ENCODE peak calls at places on chromosomes 2 and 18, in five cellular contexts. One of them, this sample, is unnamed. For H3K4me1, the result is how much of the 10 kb centered on the place peaks cover.

GRCh38 chr18:10312316-10313015 is 142.0 kb upstream of the APCDD1 start:
- DNase-seq in H1: no peak
- DNase-seq in stomach: no peak
- DNase-seq in GM23338: no peak
- DNase-seq in spleen: no peak
- DNase-seq in this sample: no peak

GRCh38 chr2:100603414-100603813 is 40.6 kb downstream of the PDCL3 start:
- DNase-seq in H1: no peak
- DNase-seq in stomach: no peak
- DNase-seq in GM23338: no peak
- DNase-seq in spleen: no peak
- DNase-seq in this sample: no peak

GRCh38 chr2:29920631-29921559 is 491 bp downstream of the ALK start:
- DNase-seq in H1: no peak
- DNase-seq in stomach: no peak
- DNase-seq in GM23338: peak
- DNase-seq in spleen: no peak
- DNase-seq in this sample: no peak

GRCh38 chr18:49473721-49474120 is 13.3 kb upstream of the DYM start:
- DNase-seq in H1: no peak
- DNase-seq in stomach: no peak
- DNase-seq in GM23338: no peak
- DNase-seq in spleen: no peak
- DNase-seq in this sample: no peak

GRCh38 chr18:11980148-11980554 is 1.2 kb upstream of the IMPA2 start:
- DNase-seq in H1: no peak
- DNase-seq in stomach: no peak
- DNase-seq in GM23338: no peak
- DNase-seq in spleen: no peak
- DNase-seq in this sample: no peak

GRCh38 chr2:240785424-240786335 is 34.3 kb downstream of the KIF1A start:
- DNase-seq in H1: no peak
- DNase-seq in stomach: no peak
- DNase-seq in GM23338: no peak
- DNase-seq in spleen: peak
- DNase-seq in this sample: no peak

GRCh38 chr2:240629968-240630770 is 4.9 kb downstream of the GPR35 start:
- DNase-seq in H1: no peak
- DNase-seq in stomach: no peak
- DNase-seq in GM23338: no peak
- DNase-seq in spleen: peak
- DNase-seq in this sample: no peak

GRCh38 chr18:52237551-52237950 is 102.4 kb upstream of the DCC start:
- DNase-seq in H1: no peak
- DNase-seq in stomach: no peak
- DNase-seq in GM23338: no peak
- DNase-seq in spleen: no peak
- DNase-seq in this sample: no peak

GRCh38 chr2:177028296-177028695 is 184.3 kb upstream of the HNRNPA3 start:
- DNase-seq in H1: no peak
- DNase-seq in stomach: no peak
- DNase-seq in GM23338: peak
- DNase-seq in spleen: no peak
- DNase-seq in this sample: no peak

GRCh38 chr2:127576433-127577207 is 41.1 kb downstream of the MYO7B start:
- DNase-seq in H1: no peak
- DNase-seq in stomach: peak
- DNase-seq in GM23338: peak
- DNase-seq in spleen: peak
- DNase-seq in this sample: peak

GRCh38 chr18:5424903-5425302 is 118.9 kb downstream of the EPB41L3 start:
- DNase-seq in H1: no peak
- DNase-seq in stomach: no peak
- DNase-seq in GM23338: peak
- DNase-seq in spleen: no peak
- DNase-seq in this sample: no peak

GRCh38 chr2:8115966-8116365 is 565.9 kb upstream of the ID2 start:
- DNase-seq in H1: no peak
- DNase-seq in stomach: no peak
- DNase-seq in GM23338: no peak
- DNase-seq in spleen: no peak
- DNase-seq in this sample: no peak

GRCh38 chr2:236608710-236609109 is 39.1 kb downstream of the ACKR3 start:
- DNase-seq in H1: no peak
- DNase-seq in stomach: no peak
- DNase-seq in GM23338: no peak
- DNase-seq in spleen: no peak
- DNase-seq in this sample: no peak

GRCh38 chr2:55901322-55901721 is 22.3 kb downstream of the EFEMP1 start:
- DNase-seq in H1: no peak
- DNase-seq in stomach: no peak
- DNase-seq in GM23338: no peak
- DNase-seq in spleen: no peak
- DNase-seq in this sample: no peak

GRCh38 chr2:164186596-164186995 is 434.7 kb downstream of the GRB14 start:
- DNase-seq in H1: no peak
- DNase-seq in stomach: no peak
- DNase-seq in GM23338: no peak
- DNase-seq in spleen: no peak
- DNase-seq in this sample: no peak

GRCh38 chr18:23239885-23240608 is 104.8 kb downstream of the CABLES1 start:
- DNase-seq in H1: no peak
- DNase-seq in stomach: no peak
- DNase-seq in GM23338: no peak
- DNase-seq in spleen: no peak
- DNase-seq in this sample: no peak

GRCh38 chr18:70501358-70501757 is 212.5 kb downstream of the SOCS6 start:
- DNase-seq in H1: no peak
- DNase-seq in stomach: no peak
- DNase-seq in GM23338: no peak
- DNase-seq in spleen: no peak
- DNase-seq in this sample: no peak

GRCh38 chr18:61549889-61550288 is 216.7 kb downstream of the CDH20 start:
- DNase-seq in H1: no peak
- DNase-seq in stomach: no peak
- DNase-seq in GM23338: no peak
- DNase-seq in spleen: no peak
- DNase-seq in this sample: no peak

GRCh38 chr2:85760371-85760770 is 6.6 kb downstream of the ATOH8 start:
- DNase-seq in H1: no peak
- DNase-seq in stomach: no peak
- DNase-seq in GM23338: no peak
- DNase-seq in spleen: no peak
- DNase-seq in this sample: no peak

GRCh38 chr2:211157856-211158463 is 601.6 kb downstream of the CPS1 start:
- DNase-seq in H1: no peak
- DNase-seq in stomach: peak
- DNase-seq in GM23338: peak
- DNase-seq in spleen: peak
- DNase-seq in this sample: peak

GRCh38 chr2:126244937-126245336 is 411.0 kb upstream of the GYPC start:
- DNase-seq in H1: peak
- DNase-seq in stomach: peak
- DNase-seq in GM23338: peak
- DNase-seq in spleen: no peak
- DNase-seq in this sample: no peak

GRCh38 chr2:3489449-3490115 is 29.7 kb downstream of the ADI1 start:
- DNase-seq in H1: no peak
- DNase-seq in stomach: no peak
- DNase-seq in GM23338: no peak
- DNase-seq in spleen: no peak
- DNase-seq in this sample: no peak

GRCh38 chr18:48514786-48515185 is 24.0 kb upstream of the CTIF start:
- DNase-seq in H1: no peak
- DNase-seq in stomach: no peak
- DNase-seq in GM23338: no peak
- DNase-seq in spleen: no peak
- DNase-seq in this sample: no peak

GRCh38 chr18:35343488-35343935 is 708 bp downstream of the ZNF24 start:
- DNase-seq in H1: no peak
- DNase-seq in stomach: no peak
- DNase-seq in GM23338: no peak
- DNase-seq in spleen: no peak
- DNase-seq in this sample: no peak

GRCh38 chr18:36402765-36403396 is 105.4 kb downstream of the FHOD3 start:
- DNase-seq in H1: no peak
- DNase-seq in stomach: no peak
- DNase-seq in GM23338: peak
- DNase-seq in spleen: no peak
- DNase-seq in this sample: no peak
- TF ChIP-seq CTCF in H1: no peak
- TF ChIP-seq CTCF in stomach: no peak
- TF ChIP-seq CTCF in GM23338: peak
- TF ChIP-seq CTCF in spleen: no peak
- TF ChIP-seq CTCF in this sample: no peak

DNA sequence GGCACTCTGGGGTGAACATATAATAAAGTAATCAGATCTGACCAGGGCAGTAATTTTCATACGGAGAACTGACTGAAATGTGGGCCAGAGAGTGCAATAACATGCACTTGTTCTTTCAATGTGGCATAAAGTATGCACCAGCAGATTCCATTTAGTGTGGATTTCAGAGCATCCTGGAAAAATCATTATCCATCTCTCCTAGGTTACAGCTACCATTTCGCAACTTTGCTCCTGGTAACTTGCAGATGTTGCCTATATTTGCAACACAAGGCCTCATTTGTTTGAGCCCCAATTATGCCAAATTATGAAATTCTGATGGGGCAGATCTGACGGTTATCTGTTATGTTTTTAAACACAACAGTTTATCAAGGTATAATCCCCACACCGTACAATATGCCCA is 55.4 kb downstream of the COLEC12 start:
- DNase-seq in H1: no peak
- DNase-seq in stomach: no peak
- DNase-seq in GM23338: no peak
- DNase-seq in spleen: no peak
- DNase-seq in this sample: no peak
- H3K4me1 ChIP-seq in H1: under half
- H3K4me1 ChIP-seq in stomach: under half
- H3K4me1 ChIP-seq in GM23338: under half
- H3K4me1 ChIP-seq in spleen: under half
- H3K4me1 ChIP-seq in this sample: under half

DNA sequence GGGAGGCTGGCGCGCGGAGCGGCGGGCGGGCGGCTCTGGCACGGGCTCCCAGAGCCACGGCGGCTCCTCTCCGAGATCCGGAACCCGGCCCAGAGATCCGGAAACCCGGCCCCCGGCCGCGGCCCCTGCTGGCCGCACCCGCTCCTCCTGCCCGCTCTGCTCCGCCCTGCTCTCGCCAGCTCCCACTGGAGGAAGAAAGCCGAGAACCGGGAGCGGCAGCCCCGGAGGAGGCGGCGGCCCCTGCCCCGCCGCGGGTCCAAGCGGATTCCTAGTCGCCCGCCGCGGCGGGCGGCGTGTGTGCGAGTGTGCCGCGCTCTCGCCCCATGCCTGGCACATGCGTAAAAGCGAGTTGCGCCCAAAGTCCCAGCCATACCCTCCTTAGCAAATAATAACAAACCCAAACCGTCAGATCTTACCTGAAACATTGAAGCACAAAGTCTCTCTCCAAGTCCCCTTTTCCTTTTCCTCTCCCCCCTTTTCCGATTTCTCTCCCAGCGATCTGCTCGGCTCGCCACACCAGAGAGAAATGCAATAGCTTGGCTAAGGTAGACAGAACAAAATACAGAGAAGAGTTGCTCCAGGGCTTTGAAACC is 108.7 kb upstream of the KCTD1 start:
- DNase-seq in H1: no peak
- DNase-seq in stomach: peak
- DNase-seq in GM23338: peak
- DNase-seq in spleen: peak
- DNase-seq in this sample: peak
- TF ChIP-seq CTCF in H1: peak
- TF ChIP-seq CTCF in stomach: no peak
- TF ChIP-seq CTCF in GM23338: no peak
- TF ChIP-seq CTCF in spleen: peak
- TF ChIP-seq CTCF in this sample: no peak

DNA sequence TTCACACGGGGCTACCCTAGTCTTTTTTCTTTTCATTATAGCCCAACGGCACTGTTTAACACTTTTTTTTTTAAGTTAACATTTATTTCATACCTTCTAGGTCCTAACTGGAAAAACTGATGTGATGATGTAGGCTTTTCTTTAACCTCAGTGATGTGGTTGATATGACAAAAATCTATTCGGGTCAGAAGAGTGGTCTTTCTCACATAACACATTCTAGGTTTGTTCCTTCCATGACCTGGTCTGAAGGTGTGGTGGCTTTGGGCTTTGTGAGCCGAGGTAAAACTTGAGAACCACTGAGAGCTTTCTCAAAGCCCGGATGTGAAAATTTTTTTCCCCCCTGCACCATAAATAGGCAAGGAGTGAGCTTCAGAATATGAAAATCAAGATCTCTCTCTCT is 44.2 kb downstream of the GPD2 start:
- DNase-seq in H1: no peak
- DNase-seq in stomach: no peak
- DNase-seq in GM23338: no peak
- DNase-seq in spleen: no peak
- DNase-seq in this sample: no peak
- H3K4me1 ChIP-seq in H1: under half
- H3K4me1 ChIP-seq in stomach: under half
- H3K4me1 ChIP-seq in GM23338: under half
- H3K4me1 ChIP-seq in spleen: under half
- H3K4me1 ChIP-seq in this sample: under half

GRCh38 chr2:68646303-68646702 is 2.9 kb downstream of the PROKR1 start:
- DNase-seq in H1: no peak
- DNase-seq in stomach: no peak
- DNase-seq in GM23338: no peak
- DNase-seq in spleen: no peak
- DNase-seq in this sample: no peak
- TF ChIP-seq CTCF in H1: peak
- TF ChIP-seq CTCF in stomach: no peak
- TF ChIP-seq CTCF in GM23338: peak
- TF ChIP-seq CTCF in spleen: no peak
- TF ChIP-seq CTCF in this sample: no peak

GRCh38 chr2:235596272-235596671 is 102.4 kb downstream of the AGAP1 start:
- DNase-seq in H1: no peak
- DNase-seq in stomach: no peak
- DNase-seq in GM23338: no peak
- DNase-seq in spleen: peak
- DNase-seq in this sample: no peak

GRCh38 chr2:235598842-235599531 is 105.1 kb downstream of the AGAP1 start:
- DNase-seq in H1: no peak
- DNase-seq in stomach: no peak
- DNase-seq in GM23338: no peak
- DNase-seq in spleen: peak
- DNase-seq in this sample: no peak

GRCh38 chr2:235598026-235598425 is 104.2 kb downstream of the AGAP1 start:
- DNase-seq in H1: no peak
- DNase-seq in stomach: no peak
- DNase-seq in GM23338: no peak
- DNase-seq in spleen: peak
- DNase-seq in this sample: no peak

GRCh38 chr2:235595420-235596010 is 101.7 kb downstream of the AGAP1 start:
- DNase-seq in H1: peak
- DNase-seq in stomach: peak
- DNase-seq in GM23338: peak
- DNase-seq in spleen: peak
- DNase-seq in this sample: peak

GRCh38 chr2:235597081-235597615 is 103.3 kb downstream of the AGAP1 start:
- DNase-seq in H1: no peak
- DNase-seq in stomach: no peak
- DNase-seq in GM23338: no peak
- DNase-seq in spleen: peak
- DNase-seq in this sample: no peak
- H3K4me1 ChIP-seq in H1: under half
- H3K4me1 ChIP-seq in stomach: under half
- H3K4me1 ChIP-seq in GM23338: under half
- H3K4me1 ChIP-seq in spleen: under half
- H3K4me1 ChIP-seq in this sample: under half

GRCh38 chr2:199760574-199760973 is 90.4 kb downstream of the FTCDNL1 start:
- DNase-seq in H1: no peak
- DNase-seq in stomach: no peak
- DNase-seq in GM23338: peak
- DNase-seq in spleen: no peak
- DNase-seq in this sample: no peak
- TF ChIP-seq CTCF in H1: peak
- TF ChIP-seq CTCF in stomach: no peak
- TF ChIP-seq CTCF in GM23338: peak
- TF ChIP-seq CTCF in spleen: no peak
- TF ChIP-seq CTCF in this sample: no peak

This sample was measured in gastrocnemius medialis.